ENCODE peak calls at places on chromosomes 11 and 22, in nine cellular contexts. H is stomach, J is H9, G is endothelial cell, M is Panc1, B is fibroblast of lung, F is left ventricle myocardium inferior, E is pancreas, Q is glutamatergic neuron. P is an unnamed sample.

GRCh38 chr11:131998020-131998419 is 627.6 kb downstream of the NTM start:
- DNase-seq in G (no peak), F (no peak), J (no peak), H (no peak), B (no peak), E (no peak), M (no peak), Q (no peak), P (no peak)

GRCh38 chr11:75508051-75508561 is 17.6 kb downstream of the GDPD5 start:
- DNase-seq in J (no peak), M (no peak), Q (no peak), F (no peak), G (no peak), E (no peak), H (no peak), B (no peak), P (no peak)

GRCh38 chr11:93031386-93031785 is 61.9 kb downstream of the MTNR1B start:
- DNase-seq in J (peak), B (peak), M (no peak), Q (no peak), G (no peak), E (no peak), F (no peak), H (no peak), P (no peak)

GRCh38 chr11:92276773-92277172 is 52.2 kb downstream of the FAT3 start:
- DNase-seq in J (no peak), B (peak), E (no peak), Q (no peak), G (no peak), H (no peak), F (no peak), M (no peak), P (no peak)

GRCh38 chr22:47168441-47168840 is 406.0 kb downstream of the TBC1D22A start:
- DNase-seq in B (no peak), E (peak), H (peak), Q (no peak), J (no peak), G (no peak), M (no peak), F (no peak), P (no peak)

GRCh38 chr22:27732391-27732790 is 69.2 kb downstream of the MN1 start:
- DNase-seq in F (no peak), Q (no peak), H (no peak), M (no peak), B (no peak), J (no peak), E (no peak), G (no peak), P (no peak)

GRCh38 chr11:96045622-96046456 is 121.9 kb upstream of the MTMR2 start:
- DNase-seq in B (peak), F (peak), M (no peak), H (peak), G (peak), E (no peak), J (peak), Q (no peak), P (peak)

GRCh38 chr11:1281974-1282365 is 27.5 kb downstream of the TOLLIP start:
- DNase-seq in Q (no peak), G (peak), E (no peak), B (no peak), M (no peak), F (no peak), J (no peak), H (no peak), P (no peak)

GRCh38 chr22:38841211-38841610 is 2.6 kb downstream of the NPTXR start:
- DNase-seq in Q (no peak), H (peak), E (peak), G (no peak), J (no peak), F (no peak), M (no peak), B (no peak), P (no peak)

GRCh38 chr22:32700186-32700882 is 101.2 kb upstream of the TIMP3 start:
- DNase-seq in J (no peak), B (peak), Q (no peak), M (no peak), H (no peak), G (no peak), E (no peak), F (no peak), P (no peak)

GRCh38 chr11:9765320-9766101 is 101.6 kb downstream of the SWAP70 start:
- DNase-seq in B (peak), Q (peak), G (peak), F (peak), M (no peak), E (no peak), H (no peak), J (peak), P (peak)

GRCh38 chr11:109077340-109077927 is 344.6 kb upstream of the C11orf87 start:
- DNase-seq in G (no peak), H (no peak), E (no peak), Q (no peak), B (no peak), F (no peak), M (no peak), J (no peak), P (no peak)

GRCh38 chr22:45262931-45263789 is 21.6 kb upstream of the UPK3A start:
- DNase-seq in J (no peak), E (no peak), G (no peak), H (no peak), F (peak), Q (no peak), B (no peak), M (no peak), P (no peak)

GRCh38 chr22:20455709-20456063 is 18.1 kb upstream of the SCARF2 start:
- DNase-seq in E (no peak), B (peak), M (no peak), Q (no peak), H (no peak), F (no peak), G (no peak), J (no peak), P (no peak)

GRCh38 chr22:38317995-38318715 is 922 bp upstream of the CSNK1E start:
- DNase-seq in Q (no peak), H (peak), F (peak), G (peak), B (peak), E (no peak), J (no peak), M (peak), P (no peak)

GRCh38 chr11:2889399-2890273 is 4.1 kb upstream of the CDKN1C start:
- DNase-seq in G (no peak), M (no peak), H (no peak), E (peak), B (no peak), J (no peak), Q (no peak), F (no peak), P (no peak)

GRCh38 chr11:74019860-74020259 is 11.0 kb upstream of the UCP3 start:
- DNase-seq in H (no peak), B (peak), M (no peak), G (no peak), Q (no peak), J (no peak), F (no peak), E (no peak), P (no peak)

GRCh38 chr22:32917577-32918375 is 116.3 kb downstream of the TIMP3 start:
- DNase-seq in H (no peak), J (no peak), Q (peak), B (no peak), E (no peak), M (no peak), G (no peak), F (peak), P (no peak)

GRCh38 chr22:48742556-48743343 is 1084.9 kb downstream of the BRD1 start:
- DNase-seq in G (no peak), J (no peak), M (no peak), Q (no peak), B (no peak), E (peak), H (peak), F (no peak), P (peak)

GRCh38 chr11:63939351-63939920 is 634 bp downstream of the NAA40 start:
- DNase-seq in Q (no peak), J (peak), F (no peak), H (no peak), E (no peak), G (peak), B (no peak), M (no peak), P (no peak)

GRCh38 chr22:30562391-30562790 is 12.1 kb downstream of the GAL3ST1 start:
- DNase-seq in J (no peak), Q (no peak), G (no peak), M (no peak), B (no peak), F (no peak), H (no peak), E (no peak), P (no peak)

GRCh38 chr22:38462960-38463784 is 4.7 kb upstream of the KDELR3 start:
- DNase-seq in B (no peak), Q (peak), G (peak), F (peak), J (peak), M (no peak), H (no peak), E (peak), P (no peak)

GRCh38 chr11:19232910-19233503 is 7.7 kb downstream of the E2F8 start:
- DNase-seq in B (peak), E (no peak), M (peak), H (no peak), G (no peak), J (no peak), Q (no peak), F (no peak), P (no peak)

GRCh38 chr11:60931897-60932296 is 7.6 kb downstream of the TMEM132A start:
- DNase-seq in E (no peak), B (no peak), Q (no peak), J (no peak), G (no peak), M (no peak), F (no peak), H (no peak), P (no peak)

DNA sequence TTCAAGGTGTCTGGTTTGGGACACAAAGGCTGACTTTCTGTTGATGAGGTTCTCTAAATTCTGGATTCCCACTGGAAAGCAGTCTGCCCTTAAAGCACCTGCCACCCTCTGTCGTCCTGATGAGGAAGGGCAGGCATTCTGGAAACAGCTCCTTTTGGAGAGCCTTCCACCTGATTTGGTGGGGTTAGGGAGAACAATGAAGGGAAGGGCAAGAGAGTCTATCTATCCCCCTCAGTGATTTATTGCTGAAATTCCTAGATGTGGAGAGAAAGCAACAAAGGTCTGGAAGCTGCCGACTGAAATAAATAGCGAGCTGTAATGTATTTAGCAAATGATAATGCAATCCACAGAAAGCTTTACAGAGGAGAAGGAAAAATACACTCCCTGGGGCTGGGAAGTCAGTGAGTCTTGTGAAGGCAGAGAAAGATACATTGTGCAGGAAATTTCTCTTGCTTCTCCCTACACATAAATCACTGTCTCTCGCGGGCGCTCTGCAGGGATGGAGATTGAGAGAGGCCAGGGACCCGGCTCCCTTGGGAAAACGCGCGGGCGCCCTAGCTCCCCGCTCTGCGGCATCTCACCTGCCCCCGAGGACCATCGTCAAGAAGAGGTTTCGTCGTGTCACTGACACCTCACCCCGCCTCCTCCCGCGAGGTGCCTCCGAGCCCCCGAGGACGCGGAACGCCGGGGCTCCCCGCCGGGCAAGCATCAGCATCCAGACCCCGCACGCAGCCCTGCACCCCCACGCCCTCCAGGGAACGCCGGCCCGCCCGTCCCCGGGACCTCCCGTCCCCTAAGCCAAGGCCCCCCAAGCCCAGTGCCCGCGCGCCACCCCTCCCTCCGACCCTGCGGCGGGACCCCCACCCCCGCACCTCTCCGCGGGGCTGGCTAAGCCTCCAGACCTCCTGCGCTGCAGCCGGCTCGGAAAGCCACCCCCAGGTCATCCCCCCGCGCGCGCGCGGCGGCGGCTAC is 673 bp downstream of the CDON start:
- DNase-seq in F (peak), Q (peak), M (peak), H (no peak), G (peak), J (peak), B (peak), E (peak), P (no peak)
- TF ChIP-seq CTCF in F (peak), Q (peak), M (peak), H (peak), G (peak), J (peak), B (peak), E (peak), P (peak)

DNA sequence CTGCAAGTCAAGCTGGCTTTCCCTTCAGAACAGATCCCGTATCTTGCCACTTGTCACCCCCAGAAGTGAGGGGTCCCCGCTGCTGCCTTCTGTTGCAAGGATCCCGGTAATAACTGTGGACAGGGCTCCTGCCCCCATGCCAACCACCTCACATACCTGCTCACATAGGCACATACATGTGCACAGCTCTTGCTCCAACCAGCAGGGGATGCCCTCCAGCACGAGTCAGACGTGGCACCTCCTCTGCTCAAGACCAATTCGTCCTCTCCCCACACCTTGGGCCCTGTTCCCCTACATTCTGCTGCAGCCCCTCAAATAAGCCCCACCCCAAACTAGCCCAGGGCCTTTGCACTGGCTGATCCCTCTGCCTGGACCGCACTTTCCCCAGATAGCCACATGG is 163.3 kb downstream of the CRYBB2 start:
- DNase-seq in G (no peak), Q (no peak), F (no peak), H (no peak), M (no peak), J (no peak), B (no peak), E (no peak), P (no peak)
- TF ChIP-seq CTCF in G (no peak), Q (no peak), F (peak), H (no peak), M (no peak), J (peak), B (peak), E (no peak), P (no peak)

GRCh38 chr22:49993649-49994360 is 18.8 kb downstream of the IL17REL start:
- DNase-seq in B (no peak), E (peak), M (no peak), G (no peak), J (no peak), Q (no peak), H (peak), F (no peak), P (peak)
- TF ChIP-seq CTCF in B (no peak), E (no peak), M (no peak), G (no peak), J (no peak), Q (no peak), H (no peak), F (peak), P (no peak)

DNA sequence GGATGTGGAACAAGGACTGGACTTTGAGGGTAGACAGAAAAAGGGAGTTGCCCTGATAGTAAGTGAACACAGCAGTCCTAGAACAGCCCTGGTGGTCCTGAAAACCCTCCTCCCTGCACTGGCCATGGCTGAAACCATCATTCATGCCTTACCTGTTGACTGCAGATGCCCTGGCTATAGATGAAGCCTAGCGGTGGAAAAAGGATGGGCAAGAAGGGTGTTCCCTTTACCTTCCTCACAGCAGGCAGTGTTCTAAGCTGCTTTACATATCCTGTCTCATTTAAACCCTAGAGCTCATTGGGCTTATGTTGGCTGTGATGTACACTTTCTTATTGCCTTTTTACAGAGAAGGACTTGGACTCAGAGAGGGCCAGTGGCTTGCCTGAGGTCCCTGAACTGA is 133.6 kb downstream of the C11orf91 start:
- DNase-seq in H (no peak), J (no peak), E (no peak), F (no peak), G (no peak), Q (no peak), B (no peak), M (no peak), P (no peak)
- TF ChIP-seq CTCF in H (no peak), J (no peak), E (no peak), F (no peak), G (no peak), Q (no peak), B (no peak), M (no peak), P (no peak)

DNA sequence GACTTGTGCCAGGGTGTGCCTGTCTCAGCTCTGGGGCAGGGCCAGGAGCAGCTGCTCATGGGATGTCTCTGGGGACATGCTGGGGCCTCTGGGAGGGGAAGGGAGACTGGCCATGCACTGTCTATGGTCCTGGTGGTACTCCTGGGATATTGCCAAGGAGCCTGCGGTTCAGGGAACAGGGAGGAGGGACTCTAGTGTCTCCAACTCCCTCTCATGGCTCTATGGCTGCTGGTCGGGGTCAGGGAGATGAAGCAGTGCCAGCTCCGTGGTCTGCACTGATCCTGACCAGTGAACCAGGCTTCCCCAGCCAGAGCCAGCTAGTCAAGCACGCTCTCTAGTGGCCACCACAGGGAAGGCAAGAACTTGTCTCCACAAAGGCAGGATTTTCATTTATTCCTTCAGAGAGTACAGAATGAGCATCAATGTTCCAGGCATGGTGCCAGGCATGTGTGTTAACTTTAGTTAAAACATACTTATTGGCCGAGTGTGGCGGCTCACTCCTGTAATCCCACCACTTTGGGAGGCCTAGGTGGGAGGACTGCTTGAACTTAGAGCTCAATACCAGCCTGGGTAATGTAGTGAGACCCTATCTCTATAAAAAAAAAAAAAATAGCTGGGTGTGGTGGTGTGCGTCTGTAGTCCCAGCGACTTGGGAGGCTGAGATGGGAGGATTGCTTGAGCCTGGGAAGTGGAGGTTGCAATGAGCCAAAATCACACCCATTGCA is 2.5 kb upstream of the BEST1 start:
- DNase-seq in J (peak), Q (peak), E (peak), B (peak), H (peak), F (peak), M (no peak), G (peak), P (peak)
- TF ChIP-seq CTCF in J (peak), Q (peak), E (peak), B (peak), H (peak), F (peak), M (peak), G (peak), P (peak)

GRCh38 chr11:118634435-118635236 is 27.2 kb downstream of the PHLDB1 start:
- DNase-seq in G (peak), Q (peak), J (peak), M (no peak), B (peak), H (peak), F (peak), E (peak), P (no peak)
- TF ChIP-seq CTCF in G (no peak), Q (no peak), J (peak), M (no peak), B (no peak), H (peak), F (peak), E (no peak), P (no peak)

GRCh38 chr11:18203723-18204122 is 31.1 kb downstream of the MRGPRX4 start:
- DNase-seq in F (no peak), E (no peak), B (no peak), Q (peak), J (peak), M (no peak), G (peak), H (no peak), P (no peak)
- TF ChIP-seq CTCF in F (peak), E (no peak), B (peak), Q (peak), J (peak), M (peak), G (no peak), H (no peak), P (peak)

GRCh38 chr11:15563054-15563453 is 448.3 kb downstream of the INSC start:
- DNase-seq in Q (no peak), J (no peak), H (no peak), E (no peak), M (no peak), F (no peak), B (no peak), G (no peak), P (no peak)
- TF ChIP-seq CTCF in Q (no peak), J (no peak), H (no peak), E (no peak), M (no peak), F (no peak), B (no peak), G (no peak), P (no peak)

GRCh38 chr11:48122246-48122645 is 94.4 kb upstream of the OR4B1 start:
- DNase-seq in M (no peak), J (no peak), F (no peak), G (no peak), B (no peak), Q (no peak), H (no peak), E (no peak), P (peak)

GRCh38 chr11:48114740-48115139 is 101.9 kb upstream of the OR4B1 start:
- DNase-seq in E (no peak), J (no peak), G (no peak), M (no peak), H (no peak), Q (no peak), B (no peak), F (no peak), P (no peak)

GRCh38 chr11:48116437-48116836 is 100.2 kb upstream of the OR4B1 start:
- DNase-seq in E (no peak), H (no peak), B (no peak), M (no peak), G (no peak), F (no peak), Q (no peak), J (no peak), P (no peak)

GRCh38 chr11:48111941-48112340 is 104.7 kb upstream of the OR4B1 start:
- DNase-seq in M (no peak), H (no peak), F (no peak), Q (no peak), J (no peak), E (no peak), G (no peak), B (no peak), P (peak)

DNA sequence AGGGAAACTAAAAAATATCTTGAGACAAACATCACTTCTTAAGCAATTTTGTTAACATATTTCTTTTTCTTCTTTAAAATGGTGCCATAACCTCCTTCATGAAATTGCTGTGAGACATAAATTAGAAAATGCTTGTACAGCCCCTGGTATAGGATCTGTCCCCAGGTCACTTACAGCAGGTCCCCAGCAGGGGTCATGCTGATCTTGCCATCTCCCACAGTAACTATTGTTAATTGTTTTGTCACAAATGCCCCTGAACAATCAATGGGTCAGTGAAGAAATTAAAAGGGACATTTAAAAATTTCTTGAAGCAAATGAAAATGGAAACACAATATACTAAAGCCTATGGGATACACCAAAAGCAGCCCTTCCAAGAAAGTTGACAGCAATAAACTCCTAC is 99.8 kb upstream of the OR4B1 start:
- DNase-seq in H (no peak), B (no peak), E (no peak), M (no peak), G (peak), J (no peak), F (no peak), Q (no peak), P (no peak)
- TF ChIP-seq CTCF in H (peak), B (peak), E (no peak), M (peak), G (peak), J (peak), F (peak), Q (peak), P (peak)

P was measured in osteocyte.